ENCODE peak calls at places on chromosomes 3 and 15, in six cellular contexts. One of them, this sample, is unnamed.

GRCh38 chr3:126036056-126036549 is 47.8 kb downstream of the SLC41A3 start:
- DNase-seq in GM12878: no peak
- DNase-seq in endothelial cell of umbilical vein: no peak
- DNase-seq in HepG2: no peak
- DNase-seq in A549: no peak
- DNase-seq in K562: no peak
- DNase-seq in this sample: no peak

GRCh38 chr3:38454884-38455638 is 1.4 kb downstream of the ACVR2B start:
- DNase-seq in GM12878: no peak
- DNase-seq in endothelial cell of umbilical vein: peak; percentile 50
- DNase-seq in HepG2: peak; percentile 81
- DNase-seq in A549: peak; percentile 54
- DNase-seq in K562: peak; percentile 80
- DNase-seq in this sample: peak; percentile 37

GRCh38 chr15:31461911-31462480 is 135.4 kb downstream of the KLF13 start:
- DNase-seq in GM12878: no peak
- DNase-seq in endothelial cell of umbilical vein: no peak
- DNase-seq in HepG2: no peak
- DNase-seq in A549: no peak
- DNase-seq in K562: no peak
- DNase-seq in this sample: no peak

GRCh38 chr15:29196306-29196705 is 73.3 kb downstream of the NSMCE3 start:
- DNase-seq in GM12878: no peak
- DNase-seq in endothelial cell of umbilical vein: no peak
- DNase-seq in HepG2: no peak
- DNase-seq in A549: no peak
- DNase-seq in K562: no peak
- DNase-seq in this sample: no peak

GRCh38 chr3:128923607-128924385 is 44.4 kb downstream of the ACAD9 start:
- DNase-seq in GM12878: no peak
- DNase-seq in endothelial cell of umbilical vein: no peak
- DNase-seq in HepG2: no peak
- DNase-seq in A549: no peak
- DNase-seq in K562: no peak
- DNase-seq in this sample: peak; percentile 21

GRCh38 chr3:47542614-47543173 is 29.2 kb upstream of the ELP6 start:
- DNase-seq in GM12878: no peak
- DNase-seq in endothelial cell of umbilical vein: no peak
- DNase-seq in HepG2: no peak
- DNase-seq in A549: no peak
- DNase-seq in K562: peak; percentile 37
- DNase-seq in this sample: no peak

GRCh38 chr15:29364429-29365078 is 94.9 kb upstream of the NSMCE3 start:
- DNase-seq in GM12878: no peak
- DNase-seq in endothelial cell of umbilical vein: no peak
- DNase-seq in HepG2: peak; percentile 4
- DNase-seq in A549: peak; percentile 29
- DNase-seq in K562: peak; percentile 28
- DNase-seq in this sample: peak; percentile 23

GRCh38 chr3:126954141-126954845 is 28.6 kb upstream of the PLXNA1 start:
- DNase-seq in GM12878: no peak
- DNase-seq in endothelial cell of umbilical vein: no peak
- DNase-seq in HepG2: no peak
- DNase-seq in A549: no peak
- DNase-seq in K562: no peak
- DNase-seq in this sample: no peak

GRCh38 chr15:90337256-90337655 is 14.8 kb upstream of the ZNF774 start:
- DNase-seq in GM12878: no peak
- DNase-seq in endothelial cell of umbilical vein: no peak
- DNase-seq in HepG2: no peak
- DNase-seq in A549: no peak
- DNase-seq in K562: no peak
- DNase-seq in this sample: peak; percentile 69

GRCh38 chr3:44066806-44067205 is 174.9 kb upstream of the TOPAZ1 start:
- DNase-seq in GM12878: no peak
- DNase-seq in endothelial cell of umbilical vein: no peak
- DNase-seq in HepG2: no peak
- DNase-seq in A549: no peak
- DNase-seq in K562: no peak
- DNase-seq in this sample: no peak

GRCh38 chr3:143608966-143609365 is 239.3 kb downstream of the SLC9A9 start:
- DNase-seq in GM12878: no peak
- DNase-seq in endothelial cell of umbilical vein: no peak
- DNase-seq in HepG2: no peak
- DNase-seq in A549: no peak
- DNase-seq in K562: no peak
- DNase-seq in this sample: no peak

GRCh38 chr3:45330500-45331295 is 57.7 kb upstream of the LARS2 start:
- DNase-seq in GM12878: no peak
- DNase-seq in endothelial cell of umbilical vein: no peak
- DNase-seq in HepG2: no peak
- DNase-seq in A549: no peak
- DNase-seq in K562: no peak
- DNase-seq in this sample: no peak

GRCh38 chr3:184582583-184582982 is 21.0 kb downstream of the EPHB3 start:
- DNase-seq in GM12878: no peak
- DNase-seq in endothelial cell of umbilical vein: no peak
- DNase-seq in HepG2: no peak
- DNase-seq in A549: no peak
- DNase-seq in K562: no peak
- DNase-seq in this sample: no peak

GRCh38 chr15:60004019-60004845 is at the start of gene FOXB1:
- DNase-seq in GM12878: no peak
- DNase-seq in endothelial cell of umbilical vein: no peak
- DNase-seq in HepG2: no peak
- DNase-seq in A549: no peak
- DNase-seq in K562: no peak
- DNase-seq in this sample: no peak

GRCh38 chr15:72796210-72796514 is 12.6 kb upstream of the ADPGK start:
- DNase-seq in GM12878: no peak
- DNase-seq in endothelial cell of umbilical vein: no peak
- DNase-seq in HepG2: no peak
- DNase-seq in A549: no peak
- DNase-seq in K562: no peak
- DNase-seq in this sample: peak; percentile 52

GRCh38 chr3:58039609-58040008 is 31.4 kb downstream of the FLNB start:
- DNase-seq in GM12878: no peak
- DNase-seq in endothelial cell of umbilical vein: no peak
- DNase-seq in HepG2: no peak
- DNase-seq in A549: no peak
- DNase-seq in K562: no peak
- DNase-seq in this sample: no peak

GRCh38 chr3:79202471-79203143 is 565.2 kb downstream of the ROBO1 start:
- DNase-seq in GM12878: no peak
- DNase-seq in endothelial cell of umbilical vein: no peak
- DNase-seq in HepG2: no peak
- DNase-seq in A549: no peak
- DNase-seq in K562: no peak
- DNase-seq in this sample: no peak

GRCh38 chr3:59499954-59500353 is 450.1 kb upstream of the CFAP20DC start:
- DNase-seq in GM12878: no peak
- DNase-seq in endothelial cell of umbilical vein: no peak
- DNase-seq in HepG2: no peak
- DNase-seq in A549: no peak
- DNase-seq in K562: no peak
- DNase-seq in this sample: no peak

GRCh38 chr3:189557824-189558223 is 73.4 kb upstream of the TP63 start:
- DNase-seq in GM12878: no peak
- DNase-seq in endothelial cell of umbilical vein: no peak
- DNase-seq in HepG2: no peak
- DNase-seq in A549: no peak
- DNase-seq in K562: no peak
- DNase-seq in this sample: no peak

GRCh38 chr15:69357773-69358765 is 56.1 kb upstream of the KIF23 start:
- DNase-seq in GM12878: no peak
- DNase-seq in endothelial cell of umbilical vein: no peak
- DNase-seq in HepG2: peak; percentile 76
- DNase-seq in A549: no peak
- DNase-seq in K562: peak; percentile 28
- DNase-seq in this sample: no peak

GRCh38 chr3:89656388-89656787 is 549.0 kb downstream of the EPHA3 start:
- DNase-seq in GM12878: no peak
- DNase-seq in endothelial cell of umbilical vein: no peak
- DNase-seq in HepG2: no peak
- DNase-seq in A549: no peak
- DNase-seq in K562: no peak
- DNase-seq in this sample: no peak

GRCh38 chr3:124059580-124059979 is 67.7 kb upstream of the ROPN1 start:
- DNase-seq in GM12878: no peak
- DNase-seq in endothelial cell of umbilical vein: no peak
- DNase-seq in HepG2: no peak
- DNase-seq in A549: no peak
- DNase-seq in K562: no peak
- DNase-seq in this sample: no peak

GRCh38 chr15:95840004-95840403 is 490.5 kb upstream of the NR2F2 start:
- DNase-seq in GM12878: no peak
- DNase-seq in endothelial cell of umbilical vein: no peak
- DNase-seq in HepG2: no peak
- DNase-seq in A549: no peak
- DNase-seq in K562: no peak
- DNase-seq in this sample: no peak

GRCh38 chr15:81950841-81951414 is 94.9 kb downstream of the MEX3B start:
- DNase-seq in GM12878: no peak
- DNase-seq in endothelial cell of umbilical vein: no peak
- DNase-seq in HepG2: no peak
- DNase-seq in A549: no peak
- DNase-seq in K562: peak; percentile 49
- DNase-seq in this sample: no peak
- TF ChIP-seq MYC in GM12878: no peak
- TF ChIP-seq MYC in endothelial cell of umbilical vein: no peak
- TF ChIP-seq MYC in HepG2: no peak
- TF ChIP-seq MYC in A549: no peak
- TF ChIP-seq MYC in K562: no peak
- TF ChIP-seq MYC in this sample: no peak

GRCh38 chr3:14900881-14901873 is 46.2 kb upstream of the NR2C2 start:
- DNase-seq in GM12878: no peak
- DNase-seq in endothelial cell of umbilical vein: no peak
- DNase-seq in HepG2: no peak
- DNase-seq in A549: no peak
- DNase-seq in K562: no peak
- DNase-seq in this sample: peak; percentile 36

GRCh38 chr3:14898929-14899328 is 48.5 kb upstream of the NR2C2 start:
- DNase-seq in GM12878: no peak
- DNase-seq in endothelial cell of umbilical vein: no peak
- DNase-seq in HepG2: no peak
- DNase-seq in A549: no peak
- DNase-seq in K562: no peak
- DNase-seq in this sample: no peak

GRCh38 chr3:14902719-14903118 is 44.7 kb upstream of the NR2C2 start:
- DNase-seq in GM12878: no peak
- DNase-seq in endothelial cell of umbilical vein: no peak
- DNase-seq in HepG2: no peak
- DNase-seq in A549: no peak
- DNase-seq in K562: no peak
- DNase-seq in this sample: no peak

GRCh38 chr3:14897266-14897665 is 50.1 kb upstream of the NR2C2 start:
- DNase-seq in GM12878: no peak
- DNase-seq in endothelial cell of umbilical vein: no peak
- DNase-seq in HepG2: no peak
- DNase-seq in A549: no peak
- DNase-seq in K562: no peak
- DNase-seq in this sample: no peak

GRCh38 chr3:14899993-14900618 is 47.3 kb upstream of the NR2C2 start:
- DNase-seq in GM12878: no peak
- DNase-seq in endothelial cell of umbilical vein: no peak
- DNase-seq in HepG2: peak; percentile 46
- DNase-seq in A549: no peak
- DNase-seq in K562: no peak
- DNase-seq in this sample: no peak
- TF ChIP-seq CTCF in GM12878: no peak
- TF ChIP-seq CTCF in endothelial cell of umbilical vein: no peak
- TF ChIP-seq CTCF in HepG2: peak; percentile 40
- TF ChIP-seq CTCF in A549: no peak
- TF ChIP-seq CTCF in K562: no peak
- TF ChIP-seq CTCF in this sample: no peak

GRCh38 chr3:29282431-29283296 is 1.8 kb downstream of the RBMS3 start:
- DNase-seq in GM12878: no peak
- DNase-seq in endothelial cell of umbilical vein: peak; percentile 86
- DNase-seq in HepG2: no peak
- DNase-seq in A549: peak; percentile 33
- DNase-seq in K562: no peak
- DNase-seq in this sample: no peak

GRCh38 chr3:29281265-29282228 is 676 bp downstream of the RBMS3 start:
- DNase-seq in GM12878: peak; percentile 63
- DNase-seq in endothelial cell of umbilical vein: peak; percentile 72
- DNase-seq in HepG2: no peak
- DNase-seq in A549: peak; percentile 31
- DNase-seq in K562: no peak
- DNase-seq in this sample: no peak

GRCh38 chr3:29283739-29284138 is 2.9 kb downstream of the RBMS3 start:
- DNase-seq in GM12878: no peak
- DNase-seq in endothelial cell of umbilical vein: no peak
- DNase-seq in HepG2: no peak
- DNase-seq in A549: no peak
- DNase-seq in K562: no peak
- DNase-seq in this sample: no peak

GRCh38 chr3:29284578-29284977 is 3.7 kb downstream of the RBMS3 start:
- DNase-seq in GM12878: no peak
- DNase-seq in endothelial cell of umbilical vein: peak; percentile 34
- DNase-seq in HepG2: no peak
- DNase-seq in A549: no peak
- DNase-seq in K562: no peak
- DNase-seq in this sample: no peak

GRCh38 chr3:29283297-29283681 is 2.4 kb downstream of the RBMS3 start:
- DNase-seq in GM12878: no peak
- DNase-seq in endothelial cell of umbilical vein: no peak
- DNase-seq in HepG2: no peak
- DNase-seq in A549: no peak
- DNase-seq in K562: no peak
- DNase-seq in this sample: no peak
- TF ChIP-seq MAX in GM12878: no peak
- TF ChIP-seq MAX in endothelial cell of umbilical vein: no peak
- TF ChIP-seq MAX in HepG2: no peak
- TF ChIP-seq MAX in A549: no peak
- TF ChIP-seq MAX in K562: no peak
- TF ChIP-seq MAX in this sample: no peak

GRCh38 chr3:171971919-171972526 is 67.4 kb upstream of the FNDC3B start:
- DNase-seq in GM12878: no peak
- DNase-seq in endothelial cell of umbilical vein: no peak
- DNase-seq in HepG2: no peak
- DNase-seq in A549: no peak
- DNase-seq in K562: no peak
- DNase-seq in this sample: no peak
- TF ChIP-seq MYC in GM12878: no peak
- TF ChIP-seq MYC in endothelial cell of umbilical vein: no peak
- TF ChIP-seq MYC in HepG2: no peak
- TF ChIP-seq MYC in A549: no peak
- TF ChIP-seq MYC in K562: no peak
- TF ChIP-seq MYC in this sample: no peak

This sample was measured in NB4.